ENCODE peak calls at places on chromosomes 4 and X, in six cellular contexts. One of them, this sample, is unnamed.

GRCh38 chrX:100704581-100705203 is 27.2 kb downstream of the SYTL4 start:
- DNase-seq in cardiac muscle cell: no peak
- DNase-seq in transverse colon: no peak
- DNase-seq in astrocyte of the spinal cord: no peak
- DNase-seq in progenitor cell of endocrine pancreas: no peak
- DNase-seq in WTC11: no peak
- DNase-seq in this sample: no peak

GRCh38 chr4:153137168-153137567 is 67.1 kb upstream of the TRIM2 start:
- DNase-seq in cardiac muscle cell: peak
- DNase-seq in transverse colon: no peak
- DNase-seq in astrocyte of the spinal cord: peak
- DNase-seq in progenitor cell of endocrine pancreas: no peak
- DNase-seq in WTC11: no peak
- DNase-seq in this sample: no peak

GRCh38 chr4:123939621-123940020 is 543.0 kb downstream of the SPRY1 start:
- DNase-seq in cardiac muscle cell: peak
- DNase-seq in transverse colon: no peak
- DNase-seq in astrocyte of the spinal cord: peak
- DNase-seq in progenitor cell of endocrine pancreas: no peak
- DNase-seq in WTC11: no peak
- DNase-seq in this sample: no peak

GRCh38 chrX:24148535-24149345 is 789 bp upstream of the ZFX start:
- DNase-seq in cardiac muscle cell: peak
- DNase-seq in transverse colon: no peak
- DNase-seq in astrocyte of the spinal cord: peak
- DNase-seq in progenitor cell of endocrine pancreas: no peak
- DNase-seq in WTC11: peak
- DNase-seq in this sample: no peak

GRCh38 chrX:120456973-120457372 is 12.1 kb downstream of the LAMP2 start:
- DNase-seq in cardiac muscle cell: no peak
- DNase-seq in transverse colon: no peak
- DNase-seq in astrocyte of the spinal cord: peak
- DNase-seq in progenitor cell of endocrine pancreas: no peak
- DNase-seq in WTC11: no peak
- DNase-seq in this sample: no peak

GRCh38 chr4:177391953-177392352 is 50.3 kb downstream of the AGA start:
- DNase-seq in cardiac muscle cell: no peak
- DNase-seq in transverse colon: no peak
- DNase-seq in astrocyte of the spinal cord: no peak
- DNase-seq in progenitor cell of endocrine pancreas: no peak
- DNase-seq in WTC11: no peak
- DNase-seq in this sample: no peak

GRCh38 chrX:49237060-49237459 is 1.8 kb downstream of the CCDC22 start:
- DNase-seq in cardiac muscle cell: no peak
- DNase-seq in transverse colon: no peak
- DNase-seq in astrocyte of the spinal cord: no peak
- DNase-seq in progenitor cell of endocrine pancreas: no peak
- DNase-seq in WTC11: no peak
- DNase-seq in this sample: no peak

GRCh38 chrX:130718137-130718536 is 184.9 kb downstream of the ENOX2 start:
- DNase-seq in cardiac muscle cell: no peak
- DNase-seq in transverse colon: no peak
- DNase-seq in astrocyte of the spinal cord: no peak
- DNase-seq in progenitor cell of endocrine pancreas: no peak
- DNase-seq in WTC11: no peak
- DNase-seq in this sample: no peak

GRCh38 chr4:14841801-14842748 is 160.2 kb upstream of the CPEB2 start:
- DNase-seq in cardiac muscle cell: peak
- DNase-seq in transverse colon: peak
- DNase-seq in astrocyte of the spinal cord: no peak
- DNase-seq in progenitor cell of endocrine pancreas: no peak
- DNase-seq in WTC11: no peak
- DNase-seq in this sample: no peak

GRCh38 chrX:29071525-29071924 is 484.3 kb downstream of the IL1RAPL1 start:
- DNase-seq in cardiac muscle cell: no peak
- DNase-seq in transverse colon: no peak
- DNase-seq in astrocyte of the spinal cord: peak
- DNase-seq in progenitor cell of endocrine pancreas: no peak
- DNase-seq in WTC11: no peak
- DNase-seq in this sample: no peak

GRCh38 chr4:155570661-155571060 is 96.0 kb upstream of the GUCY1A1 start:
- DNase-seq in cardiac muscle cell: no peak
- DNase-seq in transverse colon: no peak
- DNase-seq in astrocyte of the spinal cord: no peak
- DNase-seq in progenitor cell of endocrine pancreas: no peak
- DNase-seq in WTC11: no peak
- DNase-seq in this sample: no peak

GRCh38 chr4:155473420-155474095 is 96.8 kb upstream of the MAP9 start:
- DNase-seq in cardiac muscle cell: no peak
- DNase-seq in transverse colon: no peak
- DNase-seq in astrocyte of the spinal cord: no peak
- DNase-seq in progenitor cell of endocrine pancreas: no peak
- DNase-seq in WTC11: no peak
- DNase-seq in this sample: no peak

GRCh38 chr4:101762544-101762943 is 28.0 kb upstream of the BANK1 start:
- DNase-seq in cardiac muscle cell: no peak
- DNase-seq in transverse colon: no peak
- DNase-seq in astrocyte of the spinal cord: no peak
- DNase-seq in progenitor cell of endocrine pancreas: no peak
- DNase-seq in WTC11: no peak
- DNase-seq in this sample: no peak

GRCh38 chr4:19806865-19807264 is 444.8 kb upstream of the SLIT2 start:
- DNase-seq in cardiac muscle cell: no peak
- DNase-seq in transverse colon: no peak
- DNase-seq in astrocyte of the spinal cord: peak
- DNase-seq in progenitor cell of endocrine pancreas: no peak
- DNase-seq in WTC11: no peak
- DNase-seq in this sample: no peak

GRCh38 chr4:152896819-152897218 is 39.3 kb upstream of the FHDC1 start:
- DNase-seq in cardiac muscle cell: peak
- DNase-seq in transverse colon: no peak
- DNase-seq in astrocyte of the spinal cord: peak
- DNase-seq in progenitor cell of endocrine pancreas: no peak
- DNase-seq in WTC11: no peak
- DNase-seq in this sample: no peak

GRCh38 chrX:135396109-135396508 is 25.6 kb upstream of the SMIM10L2A start:
- DNase-seq in cardiac muscle cell: no peak
- DNase-seq in transverse colon: no peak
- DNase-seq in astrocyte of the spinal cord: peak
- DNase-seq in progenitor cell of endocrine pancreas: no peak
- DNase-seq in WTC11: no peak
- DNase-seq in this sample: no peak

GRCh38 chr4:53592686-53593641 is 1.7 kb upstream of the LNX1 start:
- DNase-seq in cardiac muscle cell: peak
- DNase-seq in transverse colon: peak
- DNase-seq in astrocyte of the spinal cord: peak
- DNase-seq in progenitor cell of endocrine pancreas: peak
- DNase-seq in WTC11: peak
- DNase-seq in this sample: peak

GRCh38 chr4:113673450-113673849 is 88.1 kb downstream of the CAMK2D start:
- DNase-seq in cardiac muscle cell: no peak
- DNase-seq in transverse colon: peak
- DNase-seq in astrocyte of the spinal cord: no peak
- DNase-seq in progenitor cell of endocrine pancreas: no peak
- DNase-seq in WTC11: no peak
- DNase-seq in this sample: no peak

DNA sequence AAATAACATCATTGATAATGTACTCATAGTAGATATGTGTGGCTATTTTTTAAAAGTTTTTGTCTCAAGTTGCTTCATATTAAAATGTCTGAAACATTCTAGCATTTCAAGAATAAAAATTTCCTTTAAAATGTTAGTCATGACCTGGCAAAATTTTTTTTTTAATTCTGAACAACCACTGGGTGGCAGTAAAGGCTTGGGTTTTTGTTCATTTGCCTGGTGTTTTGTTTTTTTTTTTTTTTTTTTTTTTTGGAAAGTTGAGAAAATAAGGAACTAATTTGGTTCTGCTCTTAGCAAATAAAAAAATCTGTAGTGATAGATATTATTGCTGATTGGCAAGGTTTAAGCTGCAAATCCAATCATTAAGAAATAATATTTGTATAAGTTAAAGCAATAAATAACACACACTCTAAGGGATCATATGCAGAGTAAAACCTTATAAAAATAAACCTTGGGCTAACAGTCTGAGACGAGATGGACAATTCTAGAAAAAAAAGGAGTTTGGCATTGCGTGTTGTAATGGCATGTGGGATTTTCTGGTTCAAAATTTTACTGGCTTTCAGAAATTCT is 81.4 kb downstream of the CEP44 start:
- DNase-seq in cardiac muscle cell: peak
- DNase-seq in transverse colon: no peak
- DNase-seq in astrocyte of the spinal cord: peak
- DNase-seq in progenitor cell of endocrine pancreas: no peak
- DNase-seq in WTC11: no peak
- DNase-seq in this sample: no peak
- TF ChIP-seq CTCF in cardiac muscle cell: peak
- TF ChIP-seq CTCF in transverse colon: peak
- TF ChIP-seq CTCF in astrocyte of the spinal cord: peak
- TF ChIP-seq CTCF in progenitor cell of endocrine pancreas: peak
- TF ChIP-seq CTCF in WTC11: peak
- TF ChIP-seq CTCF in this sample: peak

GRCh38 chr4:150501019-150501727 is 80.8 kb upstream of the MAB21L2 start:
- DNase-seq in cardiac muscle cell: peak
- DNase-seq in transverse colon: no peak
- DNase-seq in astrocyte of the spinal cord: peak
- DNase-seq in progenitor cell of endocrine pancreas: no peak
- DNase-seq in WTC11: no peak
- DNase-seq in this sample: no peak

GRCh38 chr4:150501983-150502382 is 80.0 kb upstream of the MAB21L2 start:
- DNase-seq in cardiac muscle cell: no peak
- DNase-seq in transverse colon: no peak
- DNase-seq in astrocyte of the spinal cord: no peak
- DNase-seq in progenitor cell of endocrine pancreas: no peak
- DNase-seq in WTC11: no peak
- DNase-seq in this sample: no peak
- TF ChIP-seq CTCF in cardiac muscle cell: no peak
- TF ChIP-seq CTCF in transverse colon: no peak
- TF ChIP-seq CTCF in astrocyte of the spinal cord: no peak
- TF ChIP-seq CTCF in progenitor cell of endocrine pancreas: no peak
- TF ChIP-seq CTCF in WTC11: no peak
- TF ChIP-seq CTCF in this sample: no peak

DNA sequence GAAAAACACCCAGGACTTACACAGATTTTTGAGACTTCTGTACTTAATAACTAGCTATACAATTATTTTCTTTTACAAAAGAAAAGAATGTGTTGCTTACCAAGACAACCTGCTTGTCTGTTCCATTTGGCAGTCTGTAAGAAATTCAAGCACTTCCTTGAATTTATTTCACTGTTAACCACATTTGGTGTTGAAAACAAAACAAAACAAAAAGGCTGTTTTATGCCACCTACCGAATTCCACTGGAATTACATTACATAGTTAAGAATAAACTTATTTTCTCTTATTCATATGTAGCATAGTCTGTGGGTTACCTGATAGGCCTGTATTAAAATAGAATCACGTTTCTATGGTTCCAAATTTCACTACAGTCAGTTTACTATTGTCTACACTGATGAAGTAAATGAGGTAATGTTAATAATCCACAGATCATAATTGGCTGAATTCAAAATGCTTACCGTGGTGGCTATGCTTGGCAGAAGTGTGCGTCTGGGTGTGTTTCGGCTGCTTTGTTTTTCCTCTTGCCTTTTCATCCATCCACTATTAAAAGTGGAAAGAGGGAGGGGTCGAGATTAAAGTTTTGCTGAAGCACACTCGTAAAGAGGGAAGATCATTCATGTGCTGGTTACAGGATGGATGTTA is at the start of gene TLR1:
- DNase-seq in cardiac muscle cell: peak
- DNase-seq in transverse colon: no peak
- DNase-seq in astrocyte of the spinal cord: peak
- DNase-seq in progenitor cell of endocrine pancreas: no peak
- DNase-seq in WTC11: no peak
- DNase-seq in this sample: no peak
- TF ChIP-seq CTCF in cardiac muscle cell: peak
- TF ChIP-seq CTCF in transverse colon: peak
- TF ChIP-seq CTCF in astrocyte of the spinal cord: peak
- TF ChIP-seq CTCF in progenitor cell of endocrine pancreas: peak
- TF ChIP-seq CTCF in WTC11: no peak
- TF ChIP-seq CTCF in this sample: peak

GRCh38 chrX:15495801-15496200 is 2.7 kb upstream of the PIR start:
- DNase-seq in cardiac muscle cell: no peak
- DNase-seq in transverse colon: no peak
- DNase-seq in astrocyte of the spinal cord: no peak
- DNase-seq in progenitor cell of endocrine pancreas: no peak
- DNase-seq in WTC11: no peak
- DNase-seq in this sample: no peak

GRCh38 chrX:15500497-15500966 is at the start of gene BMX:
- DNase-seq in cardiac muscle cell: peak
- DNase-seq in transverse colon: no peak
- DNase-seq in astrocyte of the spinal cord: no peak
- DNase-seq in progenitor cell of endocrine pancreas: no peak
- DNase-seq in WTC11: no peak
- DNase-seq in this sample: no peak

GRCh38 chrX:15498741-15499140 is 1.9 kb upstream of the BMX start:
- DNase-seq in cardiac muscle cell: no peak
- DNase-seq in transverse colon: no peak
- DNase-seq in astrocyte of the spinal cord: no peak
- DNase-seq in progenitor cell of endocrine pancreas: no peak
- DNase-seq in WTC11: no peak
- DNase-seq in this sample: no peak

GRCh38 chrX:15496809-15497208 is 3.7 kb upstream of the PIR start:
- DNase-seq in cardiac muscle cell: no peak
- DNase-seq in transverse colon: no peak
- DNase-seq in astrocyte of the spinal cord: no peak
- DNase-seq in progenitor cell of endocrine pancreas: no peak
- DNase-seq in WTC11: no peak
- DNase-seq in this sample: no peak

GRCh38 chrX:15497865-15498264 is 2.7 kb upstream of the BMX start:
- DNase-seq in cardiac muscle cell: peak
- DNase-seq in transverse colon: peak
- DNase-seq in astrocyte of the spinal cord: peak
- DNase-seq in progenitor cell of endocrine pancreas: peak
- DNase-seq in WTC11: peak
- DNase-seq in this sample: peak
- TF ChIP-seq CTCF in cardiac muscle cell: peak
- TF ChIP-seq CTCF in transverse colon: peak
- TF ChIP-seq CTCF in astrocyte of the spinal cord: peak
- TF ChIP-seq CTCF in progenitor cell of endocrine pancreas: peak
- TF ChIP-seq CTCF in WTC11: peak
- TF ChIP-seq CTCF in this sample: peak

DNA sequence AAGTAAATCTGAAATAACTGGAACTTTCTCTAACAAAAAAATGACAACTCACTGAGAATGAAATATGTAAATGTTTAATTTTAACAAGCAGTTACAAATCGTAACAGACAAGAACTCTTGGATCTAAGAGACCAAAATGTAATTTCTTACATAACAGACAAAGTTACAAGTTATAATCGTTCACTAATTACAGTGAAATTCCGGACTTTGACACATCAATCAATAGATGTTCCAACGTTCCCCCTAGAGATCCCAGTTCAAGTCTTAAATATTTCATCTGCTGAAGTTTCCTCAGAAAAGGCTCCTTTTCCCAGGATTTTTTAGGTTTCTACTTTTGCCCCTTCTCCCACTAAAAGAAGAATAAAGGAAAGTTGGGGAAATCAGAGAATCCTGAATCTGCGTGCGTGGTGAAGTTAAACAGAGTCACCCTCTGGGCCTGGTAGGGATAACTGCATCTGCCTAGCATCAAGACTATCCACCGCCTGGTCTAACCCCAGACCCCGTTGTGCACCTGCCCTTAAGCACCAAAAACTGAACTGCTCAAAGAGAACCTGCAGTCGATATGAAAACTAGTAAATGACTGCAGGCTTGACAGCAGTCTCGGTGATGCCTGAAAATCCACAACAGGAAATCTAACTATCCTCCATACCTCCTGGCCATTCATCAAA is 2.3 kb downstream of the IRF2 start:
- DNase-seq in cardiac muscle cell: peak
- DNase-seq in transverse colon: peak
- DNase-seq in astrocyte of the spinal cord: peak
- DNase-seq in progenitor cell of endocrine pancreas: no peak
- DNase-seq in WTC11: no peak
- DNase-seq in this sample: no peak
- TF ChIP-seq CTCF in cardiac muscle cell: no peak
- TF ChIP-seq CTCF in transverse colon: no peak
- TF ChIP-seq CTCF in astrocyte of the spinal cord: peak
- TF ChIP-seq CTCF in progenitor cell of endocrine pancreas: no peak
- TF ChIP-seq CTCF in WTC11: no peak
- TF ChIP-seq CTCF in this sample: no peak